ENCODE peak calls at places on chromosomes 11 and 22, in ten cellular contexts. M is kidney, S is LNCaP clone FGC, G is GM12878, E is fibroblast of mammary gland, N is lower leg skin, W is lung, Y is astrocyte of the cerebellum, L is AG04450, T is ovary. O is an unnamed sample.

GRCh38 chr22:37324340-37325023 is 42.2 kb downstream of the CYTH4 start:
- DNase-seq in E (no peak), T (no peak), S (no peak), Y (no peak), M (no peak), L (no peak), N (no peak), G (no peak), W (no peak), O (no peak)

GRCh38 chr11:1126491-1126926 is 31.2 kb upstream of the MUC5AC start:
- DNase-seq in L (no peak), S (no peak), E (no peak), T (no peak), Y (no peak), G (no peak), M (peak; percentile 63), W (no peak), N (no peak), O (no peak)

GRCh38 chr11:6615882-6616585 is 3.2 kb downstream of the TPP1 start:
- DNase-seq in M (no peak), E (peak; percentile 65), T (no peak), Y (no peak), G (no peak), N (no peak), W (no peak), S (no peak), L (no peak), O (no peak)

GRCh38 chr22:17087176-17088131 is 2.7 kb downstream of the IL17RA start:
- DNase-seq in S (no peak), M (no peak), N (no peak), G (peak; percentile 55), E (peak; percentile 41), W (no peak), T (no peak), L (peak; percentile 65), Y (peak; percentile 90), O (peak; percentile 60)

GRCh38 chr22:41561335-41561734 is 525 bp downstream of the CSDC2 start:
- DNase-seq in S (no peak), G (no peak), W (no peak), M (no peak), T (no peak), N (no peak), E (no peak), L (no peak), Y (no peak), O (no peak)

GRCh38 chr11:45666648-45667642 is 1.5 kb upstream of the CHST1 start:
- DNase-seq in M (peak; percentile 36), L (no peak), T (peak; percentile 27), S (no peak), E (no peak), Y (no peak), N (no peak), G (no peak), W (no peak), O (no peak)

GRCh38 chr11:104556606-104557301 is 341.5 kb downstream of the CASP12 start:
- DNase-seq in S (no peak), L (no peak), N (no peak), G (no peak), T (no peak), Y (no peak), E (no peak), W (no peak), M (no peak), O (no peak)

GRCh38 chr11:61505640-61506155 is 2.9 kb upstream of the LRRC10B start:
- DNase-seq in W (no peak), T (no peak), G (no peak), L (no peak), S (no peak), N (no peak), Y (no peak), E (no peak), M (no peak), O (no peak)

GRCh38 chr22:46934746-46935491 is 172.5 kb downstream of the TBC1D22A start:
- DNase-seq in M (no peak), L (peak; percentile 81), W (no peak), G (peak; percentile 17), E (peak; percentile 94), S (no peak), T (no peak), N (no peak), Y (peak; percentile 78), O (peak; percentile 61)

GRCh38 chr11:17528181-17528691 is 16.0 kb downstream of the USH1C start:
- DNase-seq in W (peak; percentile 35), Y (no peak), G (no peak), M (peak; percentile 77), L (no peak), E (peak; percentile 35), S (peak; percentile 13), T (no peak), N (no peak), O (no peak)

GRCh38 chr11:91243065-91243464 is 981.6 kb upstream of the FAT3 start:
- DNase-seq in Y (no peak), E (no peak), L (no peak), W (no peak), G (no peak), M (no peak), S (no peak), T (no peak), N (no peak), O (no peak)

DNA sequence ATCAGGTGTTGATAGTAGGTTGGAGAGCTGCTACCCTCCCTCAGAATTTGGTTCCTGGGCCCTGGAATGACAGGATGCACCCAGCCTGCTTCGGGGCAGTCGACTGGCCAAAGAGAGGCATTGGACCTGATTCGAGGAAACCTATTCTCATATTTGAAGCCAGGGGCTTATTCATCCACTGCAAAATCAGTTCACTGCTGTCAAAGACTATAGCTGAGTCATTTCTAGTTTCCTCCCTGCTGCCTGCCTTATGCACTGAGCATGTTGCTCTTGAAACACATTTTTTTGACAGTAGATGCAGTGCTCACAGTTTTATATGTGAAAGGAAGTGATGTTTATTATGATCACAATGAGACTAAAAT is 565.4 kb downstream of the ETS1 start:
- DNase-seq in S (no peak), Y (no peak), E (peak; percentile 68), N (no peak), L (no peak), W (no peak), T (no peak), G (no peak), M (no peak), O (no peak)
- TF ChIP-seq CTCF in S (no peak), Y (no peak), E (no peak), N (no peak), L (no peak), W (no peak), T (no peak), G (no peak), M (no peak), O (no peak)

GRCh38 chr11:128824199-128825049 is 42.7 kb downstream of the KCNJ1 start:
- DNase-seq in Y (no peak), T (peak; percentile 53), S (no peak), E (no peak), W (no peak), N (no peak), L (no peak), M (peak; percentile 85), G (no peak), O (no peak)
- H3K4me3 ChIP-seq in Y (peak overlapping the region; percentile 2), T (no peak overlapping the region), S (no peak overlapping the region), E (no peak overlapping the region), W (no peak overlapping the region), N (no peak overlapping the region), L (no peak overlapping the region), M (no peak overlapping the region), G (no peak overlapping the region), O (no peak overlapping the region)

GRCh38 chr11:10750838-10751580 is at the start of gene CTR9:
- DNase-seq in S (peak; percentile 87), Y (peak; percentile 80), L (peak; percentile 68), W (peak; percentile 94), M (peak; percentile 98), E (peak; percentile 92), G (peak; percentile 68), N (peak; percentile 91), T (peak; percentile 93), O (peak; percentile 63)
- TF ChIP-seq CTCF in S (peak; percentile 39), Y (peak; percentile 9), L (peak; percentile 29), W (no peak), M (peak; percentile 11), E (peak; percentile 8), G (peak; percentile 59), N (no peak), T (no peak), O (peak; percentile 28)

GRCh38 chr11:72702842-72703241 is 28.6 kb upstream of the PDE2A start:
- DNase-seq in S (no peak), Y (no peak), G (no peak), L (no peak), N (no peak), M (peak; percentile 64), W (no peak), T (peak; percentile 61), E (no peak), O (no peak)
- H3K4me3 ChIP-seq in S (no peak overlapping the region), Y (no peak overlapping the region), G (no peak overlapping the region), L (no peak overlapping the region), N (no peak overlapping the region), M (no peak overlapping the region), W (no peak overlapping the region), T (no peak overlapping the region), E (no peak overlapping the region), O (peak overlapping the region; percentile 36)

O was measured in AG09309.